ENCODE peak calls at places on chromosomes 4 and X, in seven cellular contexts. W, V, O, I, H, B and S are unnamed samples.

GRCh38 chr4:31995943-31996901 is 1276.1 kb downstream of the PCDH7 start:
- DNase-seq in H (no peak), B (peak; percentile 89), I (no peak), O (no peak), V (no peak), W (no peak), S (peak; percentile 48)

GRCh38 chr4:6746721-6747689 is 31.0 kb downstream of the BLOC1S4 start:
- DNase-seq in W (peak; percentile 93), B (no peak), V (no peak), H (no peak), I (peak; percentile 75), O (peak; percentile 90), S (peak; percentile 30)

GRCh38 chrX:9708086-9708485 is 57.6 kb downstream of the GPR143 start:
- DNase-seq in H (no peak), B (no peak), W (no peak), V (no peak), O (no peak), I (no peak), S (no peak)

GRCh38 chr4:76772498-76773106 is 125.3 kb downstream of the SOWAHB start:
- DNase-seq in B (no peak), W (no peak), I (peak; percentile 34), O (no peak), V (peak; percentile 52), H (no peak), S (no peak)

GRCh38 chr4:112700679-112701078 is 63.7 kb downstream of the LARP7 start:
- DNase-seq in B (no peak), V (no peak), W (no peak), I (no peak), H (no peak), O (no peak), S (no peak)

GRCh38 chr4:139177888-139178609 is 1.0 kb upstream of the ELF2 start:
- DNase-seq in V (peak; percentile 83), O (peak; percentile 97), H (peak; percentile 92), I (peak; percentile 94), W (peak; percentile 95), B (peak; percentile 96), S (peak; percentile 94)

GRCh38 chrX:3428762-3429161 is 82.3 kb upstream of the MXRA5 start:
- DNase-seq in O (no peak), W (no peak), I (no peak), H (no peak), V (no peak), B (no peak), S (no peak)

GRCh38 chrX:21151051-21151450 is 223.2 kb upstream of the CNKSR2 start:
- DNase-seq in W (no peak), I (no peak), O (no peak), H (no peak), V (no peak), B (no peak), S (no peak)

GRCh38 chr4:48998440-48998839 is 12.4 kb downstream of the CWH43 start:
- DNase-seq in O (no peak), V (no peak), I (no peak), H (no peak), B (no peak), W (no peak), S (no peak)

GRCh38 chr4:7390906-7391636 is 43.7 kb downstream of the PSAPL1 start:
- DNase-seq in B (peak; percentile 13), O (peak; percentile 20), I (no peak), V (no peak), W (no peak), H (no peak), S (peak; percentile 35)